ENCODE peak calls at places on chromosome 22, in four cellular contexts. V is body of pancreas, G is endothelial cell, X is Panc1. H is an unnamed sample.

GRCh38 chr22:49733631-49734030 is 94.0 kb downstream of the BRD1 start:
- DNase-seq in V (no peak), G (no peak), X (no peak), H (no peak)

GRCh38 chr22:46851941-46852340 is 89.5 kb downstream of the TBC1D22A start:
- DNase-seq in V (no peak), G (no peak), X (no peak), H (no peak)

GRCh38 chr22:50061824-50062355 is 3.8 kb upstream of the TTLL8 start:
- DNase-seq in V (no peak), G (no peak), X (no peak), H (no peak)

GRCh38 chr22:43723816-43724215 is 88.3 kb downstream of the EFCAB6 start:
- DNase-seq in V (no peak), G (no peak), X (no peak), H (no peak)

GRCh38 chr22:46661221-46661851 is 41.1 kb downstream of the GRAMD4 start:
- DNase-seq in V (no peak), G (no peak), X (no peak), H (no peak)

GRCh38 chr22:32880061-32880460 is 78.6 kb downstream of the TIMP3 start:
- DNase-seq in V (no peak), G (no peak), X (no peak), H (no peak)

GRCh38 chr22:50252081-50253045 is 1.3 kb upstream of the HDAC10 start:
- DNase-seq in V (peak), G (peak), X (no peak), H (peak)

GRCh38 chr22:27130949-27131745 is 473.8 kb downstream of the MIAT start:
- DNase-seq in V (no peak), G (no peak), X (no peak), H (no peak)

GRCh38 chr22:45671051-45671782 is 417 bp upstream of the ATXN10 start:
- DNase-seq in V (no peak), G (peak), X (no peak), H (no peak)

GRCh38 chr22:50443801-50444625 is 30.8 kb downstream of the SBF1 start:
- DNase-seq in V (peak), G (no peak), X (no peak), H (no peak)

GRCh38 chr22:25940479-25940878 is 198.5 kb downstream of the MYO18B start:
- DNase-seq in V (no peak), G (no peak), X (no peak), H (no peak)

GRCh38 chr22:44168206-44168605 is 12.5 kb upstream of the PARVG start:
- DNase-seq in V (no peak), G (no peak), X (no peak), H (no peak)

GRCh38 chr22:46593996-46594946 is 25.9 kb upstream of the GRAMD4 start:
- DNase-seq in V (no peak), G (no peak), X (no peak), H (no peak)

GRCh38 chr22:44338906-44339305 is 26.2 kb upstream of the SHISAL1 start:
- DNase-seq in V (no peak), G (no peak), X (no peak), H (no peak)

GRCh38 chr22:24592144-24592845 is 578 bp downstream of the LRRC75B start:
- DNase-seq in V (peak), G (no peak), X (no peak), H (no peak)

H was measured in T47D.